ENCODE peak calls at places on chromosomes 13 and 19, in eight cellular contexts. L is neural crest cell, Z is cardiac fibroblast, Y is progenitor cell of endocrine pancreas, U is thoracic aorta, J is HFFc6, H is Peyer's patch, B is tibial nerve. O is an unnamed sample.

GRCh38 chr19:5805465-5806132 is 732 bp downstream of the NRTN start:
- DNase-seq in L (peak), Z (peak), Y (peak), U (no peak), J (peak), H (peak), B (no peak), O (no peak)

GRCh38 chr13:45325806-45326205 is 15.2 kb downstream of the TPT1 start:
- DNase-seq in L (no peak), Z (peak), Y (no peak), U (peak), J (peak), H (no peak), B (peak), O (peak)

GRCh38 chr13:51731759-51732158 is 72.2 kb downstream of the DHRS12 start:
- DNase-seq in L (no peak), Z (peak), Y (no peak), U (no peak), J (peak), H (no peak), B (no peak), O (no peak)

GRCh38 chr13:111943229-111943795 is 123.6 kb upstream of the SOX1 start:
- DNase-seq in L (no peak), Z (no peak), Y (no peak), U (no peak), J (no peak), H (peak), B (no peak), O (no peak)

GRCh38 chr13:98349731-98350305 is 172.7 kb upstream of the RNF113B start:
- DNase-seq in L (no peak), Z (no peak), Y (no peak), U (no peak), J (no peak), H (no peak), B (no peak), O (no peak)

GRCh38 chr19:47331490-47331889 is 485 bp upstream of the C5AR2 start:
- DNase-seq in L (no peak), Z (no peak), Y (no peak), U (no peak), J (no peak), H (no peak), B (no peak), O (no peak)

GRCh38 chr13:39245688-39246087 is 207.4 kb downstream of the NHLRC3 start:
- DNase-seq in L (no peak), Z (no peak), Y (no peak), U (no peak), J (no peak), H (no peak), B (no peak), O (no peak)

GRCh38 chr19:2969104-2969504 is 8.3 kb upstream of the TLE6 start:
- DNase-seq in L (no peak), Z (peak), Y (peak), U (no peak), J (no peak), H (no peak), B (no peak), O (no peak)

GRCh38 chr19:30719991-30720329 is 347.8 kb downstream of the ZNF536 start:
- DNase-seq in L (no peak), Z (peak), Y (no peak), U (no peak), J (no peak), H (no peak), B (no peak), O (no peak)

GRCh38 chr13:112685856-112686255 is 4.0 kb upstream of the ATP11A start:
- DNase-seq in L (no peak), Z (no peak), Y (peak), U (no peak), J (no peak), H (no peak), B (no peak), O (no peak)

GRCh38 chr19:17753976-17754375 is 2.7 kb downstream of the FCHO1 start:
- DNase-seq in L (peak), Z (no peak), Y (no peak), U (no peak), J (no peak), H (no peak), B (no peak), O (no peak)

GRCh38 chr13:30738946-30739528 is 3.7 kb downstream of the ALOX5AP start:
- DNase-seq in L (no peak), Z (no peak), Y (no peak), U (no peak), J (no peak), H (no peak), B (no peak), O (no peak)

GRCh38 chr19:33868076-33868735 is 71.5 kb downstream of the KCTD15 start:
- DNase-seq in L (no peak), Z (no peak), Y (no peak), U (no peak), J (no peak), H (no peak), B (no peak), O (no peak)

GRCh38 chr13:40316301-40316700 is 350.1 kb downstream of the FOXO1 start:
- DNase-seq in L (no peak), Z (no peak), Y (no peak), U (no peak), J (no peak), H (no peak), B (no peak), O (no peak)

GRCh38 chr13:38670627-38671026 is 16.2 kb upstream of the FREM2 start:
- DNase-seq in L (no peak), Z (peak), Y (no peak), U (no peak), J (no peak), H (no peak), B (no peak), O (no peak)

GRCh38 chr19:48874309-48875135 is 2.3 kb downstream of the PPP1R15A start:
- DNase-seq in L (no peak), Z (peak), Y (no peak), U (no peak), J (peak), H (peak), B (no peak), O (no peak)

GRCh38 chr13:61833228-61833627 is 417.6 kb upstream of the PCDH20 start:
- DNase-seq in L (no peak), Z (no peak), Y (no peak), U (no peak), J (no peak), H (no peak), B (no peak), O (no peak)

GRCh38 chr13:19173752-19174151 is 7.9 kb downstream of the TUBA3C start:
- DNase-seq in L (no peak), Z (no peak), Y (no peak), U (no peak), J (no peak), H (no peak), B (no peak), O (no peak)

GRCh38 chr19:5166262-5166661 is 174.3 kb downstream of the PTPRS start:
- DNase-seq in L (no peak), Z (peak), Y (no peak), U (no peak), J (peak), H (no peak), B (no peak), O (peak)

GRCh38 chr19:20325151-20325550 is 158.1 kb downstream of the ZNF486 start:
- DNase-seq in L (no peak), Z (no peak), Y (no peak), U (no peak), J (no peak), H (no peak), B (no peak), O (no peak)

GRCh38 chr13:19181621-19182485 is at the start of gene TUBA3C:
- DNase-seq in L (no peak), Z (no peak), Y (no peak), U (no peak), J (no peak), H (no peak), B (no peak), O (no peak)

GRCh38 chr13:92591117-92591516 is 635.5 kb upstream of the GPC6 start:
- DNase-seq in L (no peak), Z (no peak), Y (no peak), U (no peak), J (no peak), H (no peak), B (no peak), O (no peak)

GRCh38 chr19:49793561-49793840 is 19.6 kb downstream of the FUZ start:
- DNase-seq in L (no peak), Z (no peak), Y (no peak), U (no peak), J (peak), H (no peak), B (no peak), O (no peak)

GRCh38 chr19:3098141-3098514 is 4.0 kb downstream of the GNA11 start:
- DNase-seq in L (no peak), Z (peak), Y (no peak), U (no peak), J (no peak), H (peak), B (no peak), O (no peak)

GRCh38 chr13:106152047-106152446 is 383.4 kb downstream of the EFNB2 start:
- DNase-seq in L (no peak), Z (no peak), Y (no peak), U (no peak), J (no peak), H (no peak), B (no peak), O (no peak)

GRCh38 chr19:7297742-7298141 is 3.5 kb upstream of the INSR start:
- DNase-seq in L (no peak), Z (no peak), Y (no peak), U (no peak), J (no peak), H (no peak), B (no peak), O (no peak)

GRCh38 chr19:11198769-11199469 is 1.6 kb upstream of the KANK2 start:
- DNase-seq in L (no peak), Z (no peak), Y (no peak), U (no peak), J (no peak), H (no peak), B (no peak), O (no peak)

GRCh38 chr19:11482384-11483050 is 1.7 kb upstream of the ELAVL3 start:
- DNase-seq in L (peak), Z (peak), Y (peak), U (peak), J (peak), H (peak), B (peak), O (no peak)

GRCh38 chr13:36072536-36072935 is 58.6 kb downstream of the DCLK1 start:
- DNase-seq in L (no peak), Z (no peak), Y (no peak), U (no peak), J (no peak), H (no peak), B (no peak), O (no peak)

GRCh38 chr19:49430678-49431329 is 5.6 kb downstream of the GFY start:
- DNase-seq in L (no peak), Z (no peak), Y (no peak), U (no peak), J (no peak), H (no peak), B (no peak), O (no peak)

GRCh38 chr13:112073245-112074138 is 6.5 kb downstream of the SOX1 start:
- DNase-seq in L (peak), Z (no peak), Y (no peak), U (no peak), J (no peak), H (no peak), B (no peak), O (no peak)

GRCh38 chr13:114259974-114260373 is 21.4 kb upstream of the UPF3A start:
- DNase-seq in L (no peak), Z (no peak), Y (no peak), U (no peak), J (no peak), H (no peak), B (no peak), O (no peak)

GRCh38 chr19:10388957-10389356 is 8.6 kb upstream of the TYK2 start:
- DNase-seq in L (peak), Z (peak), Y (peak), U (peak), J (peak), H (peak), B (peak), O (no peak)

GRCh38 chr13:36819811-36820140 is 754 bp downstream of the RFXAP start:
- DNase-seq in L (no peak), Z (peak), Y (no peak), U (no peak), J (no peak), H (no peak), B (no peak), O (no peak)

GRCh38 chr13:38686635-38687245 is at the start of gene FREM2:
- DNase-seq in L (peak), Z (peak), Y (peak), U (no peak), J (no peak), H (peak), B (no peak), O (no peak)

DNA sequence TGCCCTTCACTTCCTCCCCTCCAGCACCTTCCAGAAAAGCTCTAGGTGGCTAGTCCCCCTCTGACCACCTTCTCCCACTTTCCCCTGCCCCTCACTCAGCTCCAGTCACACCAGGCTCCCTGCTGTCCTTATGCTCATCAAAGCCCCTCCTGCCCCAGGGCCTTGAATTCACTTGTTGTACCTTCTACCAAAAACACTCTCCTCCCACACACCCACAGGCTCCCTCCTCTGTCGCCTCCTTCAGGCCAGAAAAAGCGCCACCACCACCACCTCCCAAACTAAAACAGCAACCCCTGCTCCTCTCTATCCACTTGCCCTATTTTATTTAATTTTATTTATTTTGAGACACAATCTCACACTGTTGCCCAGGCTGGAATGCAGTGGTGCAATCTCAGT is 4.8 kb upstream of the CEACAM16 start:
- DNase-seq in L (no peak), Z (peak), Y (no peak), U (no peak), J (no peak), H (no peak), B (no peak), O (no peak)
- TF ChIP-seq CTCF in L (peak), Z (peak), Y (peak), U (no peak), J (peak), H (peak), B (no peak), O (peak)

GRCh38 chr13:101474419-101474957 is 22.0 kb downstream of the ITGBL1 start:
- DNase-seq in L (peak), Z (peak), Y (no peak), U (no peak), J (peak), H (no peak), B (no peak), O (peak)
- TF ChIP-seq CTCF in L (peak), Z (peak), Y (peak), U (peak), J (peak), H (no peak), B (no peak), O (peak)

GRCh38 chr13:109312399-109312798 is 474.0 kb downstream of the IRS2 start:
- DNase-seq in L (no peak), Z (no peak), Y (no peak), U (no peak), J (no peak), H (no peak), B (no peak), O (no peak)

GRCh38 chr13:109307027-109307426 is 479.4 kb downstream of the IRS2 start:
- DNase-seq in L (no peak), Z (no peak), Y (no peak), U (no peak), J (no peak), H (no peak), B (no peak), O (no peak)

GRCh38 chr13:109315481-109315880 is 470.9 kb downstream of the IRS2 start:
- DNase-seq in L (no peak), Z (no peak), Y (no peak), U (no peak), J (no peak), H (no peak), B (no peak), O (no peak)

GRCh38 chr13:109314101-109314500 is 472.3 kb downstream of the IRS2 start:
- DNase-seq in L (no peak), Z (no peak), Y (no peak), U (no peak), J (no peak), H (no peak), B (no peak), O (no peak)

GRCh38 chr13:109309625-109310363 is 476.6 kb downstream of the IRS2 start:
- DNase-seq in L (no peak), Z (no peak), Y (no peak), U (no peak), J (no peak), H (no peak), B (no peak), O (no peak)
- TF ChIP-seq CTCF in L (no peak), Z (no peak), Y (no peak), U (no peak), J (no peak), H (no peak), B (no peak), O (no peak)

DNA sequence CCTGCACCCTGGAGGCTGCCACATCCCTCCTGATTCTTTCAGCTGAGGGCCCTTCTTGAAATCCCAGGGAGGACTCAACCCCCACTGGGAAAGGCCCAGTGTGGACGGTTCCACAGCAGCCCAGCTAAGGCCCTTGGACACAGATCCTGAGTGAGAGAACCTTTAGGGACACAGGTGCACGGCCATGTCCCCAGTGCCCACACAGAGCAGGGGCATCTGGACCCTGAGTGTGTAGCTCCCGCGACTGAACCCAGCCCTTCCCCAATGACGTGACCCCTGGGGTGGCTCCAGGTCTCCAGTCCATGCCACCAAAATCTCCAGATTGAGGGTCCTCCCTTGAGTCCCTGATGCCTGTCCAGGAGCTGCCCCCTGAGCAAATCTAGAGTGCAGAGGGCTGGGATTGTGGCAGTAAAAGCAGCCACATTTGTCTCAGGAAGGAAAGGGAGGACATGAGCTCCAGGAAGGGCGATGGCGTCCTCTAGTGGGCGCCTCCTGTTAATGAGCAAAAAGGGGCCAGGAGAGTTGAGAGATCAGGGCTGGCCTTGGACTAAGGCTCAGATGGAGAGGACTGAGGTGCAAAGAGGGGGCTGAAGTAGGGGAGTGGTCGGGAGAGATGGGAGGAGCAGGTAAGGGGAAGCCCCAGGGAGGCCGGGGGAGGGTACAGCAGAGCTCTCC is 6.9 kb upstream of the CEACAM5 start:
- DNase-seq in L (no peak), Z (no peak), Y (no peak), U (no peak), J (no peak), H (no peak), B (no peak), O (no peak)
- TF ChIP-seq CTCF in L (no peak), Z (no peak), Y (no peak), U (no peak), J (peak), H (peak), B (no peak), O (no peak)

DNA sequence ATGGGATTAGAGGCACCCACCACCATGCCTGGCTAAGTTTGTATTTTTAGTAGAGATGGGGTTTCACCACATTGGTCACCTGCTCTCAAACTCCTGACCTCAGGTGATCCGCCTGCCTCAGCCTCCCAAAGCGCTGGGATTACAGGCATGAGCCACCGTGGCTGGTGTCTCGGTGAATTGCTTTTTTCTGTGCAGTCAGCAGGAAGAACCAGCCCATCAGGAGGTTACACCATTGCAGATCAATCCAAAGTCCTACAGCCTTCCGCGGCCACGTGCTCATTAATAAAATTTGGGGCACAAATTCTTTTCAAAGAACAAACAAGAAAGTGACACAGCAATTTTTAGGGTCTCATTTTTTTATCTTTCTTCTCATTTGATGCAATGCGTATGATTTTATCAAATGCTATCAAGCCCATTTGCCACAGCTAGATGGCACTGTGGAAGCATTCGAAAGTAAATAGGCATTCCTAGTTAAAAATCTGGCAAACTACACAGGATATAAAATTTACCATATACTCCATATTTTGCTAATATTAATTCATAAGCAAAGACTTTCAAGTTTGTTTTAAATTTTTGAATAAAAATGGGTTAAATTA is 54.4 kb upstream of the ZNF835 start:
- DNase-seq in L (no peak), Z (peak), Y (no peak), U (no peak), J (no peak), H (no peak), B (no peak), O (no peak)
- TF ChIP-seq CTCF in L (no peak), Z (no peak), Y (no peak), U (no peak), J (peak), H (no peak), B (peak), O (no peak)

GRCh38 chr19:16446108-16447014 is 25.4 kb downstream of the EPS15L1 start:
- DNase-seq in L (no peak), Z (no peak), Y (no peak), U (no peak), J (no peak), H (no peak), B (no peak), O (no peak)

GRCh38 chr19:16444273-16444597 is 27.5 kb downstream of the EPS15L1 start:
- DNase-seq in L (no peak), Z (no peak), Y (no peak), U (no peak), J (no peak), H (no peak), B (no peak), O (no peak)

GRCh38 chr19:16442386-16443276 is 29.1 kb downstream of the EPS15L1 start:
- DNase-seq in L (no peak), Z (no peak), Y (no peak), U (no peak), J (no peak), H (peak), B (no peak), O (no peak)

GRCh38 chr19:16445238-16446107 is 26.3 kb downstream of the EPS15L1 start:
- DNase-seq in L (no peak), Z (peak), Y (no peak), U (no peak), J (peak), H (no peak), B (no peak), O (no peak)

DNA sequence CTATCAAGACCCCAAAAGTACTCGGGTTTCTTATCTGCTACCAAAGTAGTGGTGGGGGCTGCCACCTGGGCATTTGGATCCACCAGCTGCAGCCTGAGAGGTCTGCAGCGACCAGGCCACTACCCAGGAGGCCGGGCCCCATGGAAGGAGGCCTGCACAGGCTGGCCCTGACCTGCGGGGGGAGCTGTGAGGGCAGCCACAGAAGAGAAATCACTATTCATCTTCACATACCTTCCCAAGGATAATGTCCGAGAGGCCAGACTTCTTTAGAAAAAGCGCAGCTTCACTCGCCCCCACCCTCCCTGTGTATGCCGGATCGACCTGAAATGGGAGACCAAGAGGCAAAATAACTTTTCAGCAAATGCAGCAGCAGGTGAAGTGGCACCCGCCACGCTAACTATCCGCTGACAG is 30.1 kb downstream of the EPS15L1 start:
- DNase-seq in L (peak), Z (no peak), Y (peak), U (no peak), J (no peak), H (no peak), B (no peak), O (no peak)
- TF ChIP-seq CTCF in L (peak), Z (peak), Y (peak), U (no peak), J (peak), H (peak), B (no peak), O (peak)

GRCh38 chr19:51931921-51932320 is 4.6 kb downstream of the ZNF613 start:
- DNase-seq in L (no peak), Z (no peak), Y (no peak), U (no peak), J (no peak), H (no peak), B (no peak), O (no peak)
- TF ChIP-seq CTCF in L (no peak), Z (no peak), Y (no peak), U (no peak), J (no peak), H (no peak), B (no peak), O (no peak)